ENCODE peak calls at places on chromosomes 5 and 9, in six cellular contexts. Y, Q, P, H, L and X are unnamed samples.

GRCh38 chr9:107218834-107219485 is 64.1 kb upstream of the RAD23B start:
- DNase-seq in Y (no peak), Q (no peak), P (no peak), H (no peak), L (no peak), X (no peak)

GRCh38 chr9:134536931-134537330 is 104.7 kb upstream of the COL5A1 start:
- DNase-seq in Y (no peak), Q (no peak), P (no peak), H (no peak), L (no peak), X (no peak)

GRCh38 chr9:5269249-5269715 is 35.2 kb downstream of the RLN2 start:
- DNase-seq in Y (no peak), Q (peak; percentile 38), P (no peak), H (peak; percentile 90), L (no peak), X (no peak)

GRCh38 chr5:123035950-123036390 is 555 bp downstream of the PPIC start:
- DNase-seq in Y (peak; percentile 70), Q (peak; percentile 22), P (peak; percentile 77), H (peak; percentile 51), L (no peak), X (peak; percentile 60)

GRCh38 chr5:95615164-95615467 is 4.8 kb upstream of the GPR150 start:
- DNase-seq in Y (no peak), Q (no peak), P (no peak), H (no peak), L (no peak), X (no peak)

GRCh38 chr5:93360436-93361100 is 220.5 kb downstream of the NR2F1-AS1 start:
- DNase-seq in Y (no peak), Q (no peak), P (no peak), H (peak; percentile 65), L (no peak), X (no peak)

GRCh38 chr5:943201-943873 is 50.7 kb downstream of the TRIP13 start:
- DNase-seq in Y (no peak), Q (no peak), P (no peak), H (no peak), L (no peak), X (no peak)

GRCh38 chr5:37658440-37658839 is 181.4 kb downstream of the GDNF start:
- DNase-seq in Y (no peak), Q (peak; percentile 9), P (no peak), H (no peak), L (no peak), X (no peak)

GRCh38 chr5:56064984-56065383 is 70.2 kb upstream of the IL6ST start:
- DNase-seq in Y (no peak), Q (no peak), P (no peak), H (peak; percentile 53), L (no peak), X (no peak)

GRCh38 chr5:105806601-105807000 is 1864.1 kb downstream of the EFNA5 start:
- DNase-seq in Y (no peak), Q (no peak), P (no peak), H (peak; percentile 52), L (no peak), X (no peak)

GRCh38 chr5:139180850-139181785 is 17.1 kb downstream of the SIL1 start:
- DNase-seq in Y (no peak), Q (no peak), P (no peak), H (no peak), L (no peak), X (no peak)

GRCh38 chr9:69104830-69105527 is 69.1 kb upstream of the TJP2 start:
- DNase-seq in Y (no peak), Q (peak; percentile 86), P (peak; percentile 62), H (no peak), L (no peak), X (peak; percentile 74)

GRCh38 chr9:26947736-26948135 is 694 bp upstream of the PLAA start:
- DNase-seq in Y (no peak), Q (no peak), P (no peak), H (no peak), L (no peak), X (no peak)

GRCh38 chr5:68762201-68762600 is 331.6 kb upstream of the SLC30A5 start:
- DNase-seq in Y (no peak), Q (no peak), P (no peak), H (no peak), L (no peak), X (no peak)

GRCh38 chr9:99253772-99254431 is 31.8 kb downstream of the SEC61B start:
- DNase-seq in Y (no peak), Q (no peak), P (no peak), H (no peak), L (peak; percentile 19), X (no peak)

GRCh38 chr5:167513383-167513782 is 778.1 kb upstream of the WWC1 start:
- DNase-seq in Y (no peak), Q (no peak), P (no peak), H (no peak), L (no peak), X (no peak)

GRCh38 chr5:108884736-108885135 is 137.0 kb downstream of the FER start:
- DNase-seq in Y (peak; percentile 5), Q (no peak), P (no peak), H (peak; percentile 96), L (no peak), X (no peak)

GRCh38 chr5:8598996-8599395 is 730.0 kb downstream of the MTRR start:
- DNase-seq in Y (no peak), Q (no peak), P (no peak), H (no peak), L (no peak), X (no peak)

GRCh38 chr5:122704247-122705036 is 70.4 kb upstream of the SNX2 start:
- DNase-seq in Y (peak; percentile 55), Q (peak; percentile 45), P (no peak), H (peak; percentile 39), L (peak; percentile 13), X (no peak)

GRCh38 chr5:66540078-66540477 is 56.1 kb upstream of the MAST4 start:
- DNase-seq in Y (no peak), Q (no peak), P (no peak), H (no peak), L (no peak), X (no peak)

GRCh38 chr5:123450641-123451421 is 27.6 kb upstream of the CEP120 start:
- DNase-seq in Y (no peak), Q (no peak), P (no peak), H (peak; percentile 70), L (no peak), X (no peak)

GRCh38 chr9:120689860-120690259 is 24.4 kb downstream of the MEGF9 start:
- DNase-seq in Y (no peak), Q (no peak), P (no peak), H (peak; percentile 74), L (no peak), X (no peak)

GRCh38 chr9:86062845-86063693 is 36.3 kb downstream of the GOLM1 start:
- DNase-seq in Y (no peak), Q (no peak), P (no peak), H (no peak), L (no peak), X (no peak)

GRCh38 chr5:179318193-179318955 is 26.9 kb downstream of the ADAMTS2 start:
- DNase-seq in Y (no peak), Q (no peak), P (no peak), H (no peak), L (no peak), X (peak; percentile 17)

GRCh38 chr5:159084053-159084452 is 15.7 kb downstream of the EBF1 start:
- DNase-seq in Y (no peak), Q (no peak), P (no peak), H (no peak), L (no peak), X (no peak)

GRCh38 chr5:122880749-122881148 is 35.3 kb downstream of the SNX24 start:
- DNase-seq in Y (no peak), Q (no peak), P (no peak), H (no peak), L (no peak), X (no peak)

GRCh38 chr5:93620487-93621339 is 37.7 kb downstream of the NR2F1 start:
- DNase-seq in Y (peak; percentile 80), Q (peak; percentile 50), P (peak; percentile 72), H (peak; percentile 69), L (no peak), X (peak; percentile 75)

GRCh38 chr5:142472306-142472951 is 147.6 kb upstream of the SPRY4 start:
- DNase-seq in Y (peak; percentile 74), Q (peak; percentile 66), P (no peak), H (peak; percentile 83), L (peak; percentile 78), X (no peak)

DNA sequence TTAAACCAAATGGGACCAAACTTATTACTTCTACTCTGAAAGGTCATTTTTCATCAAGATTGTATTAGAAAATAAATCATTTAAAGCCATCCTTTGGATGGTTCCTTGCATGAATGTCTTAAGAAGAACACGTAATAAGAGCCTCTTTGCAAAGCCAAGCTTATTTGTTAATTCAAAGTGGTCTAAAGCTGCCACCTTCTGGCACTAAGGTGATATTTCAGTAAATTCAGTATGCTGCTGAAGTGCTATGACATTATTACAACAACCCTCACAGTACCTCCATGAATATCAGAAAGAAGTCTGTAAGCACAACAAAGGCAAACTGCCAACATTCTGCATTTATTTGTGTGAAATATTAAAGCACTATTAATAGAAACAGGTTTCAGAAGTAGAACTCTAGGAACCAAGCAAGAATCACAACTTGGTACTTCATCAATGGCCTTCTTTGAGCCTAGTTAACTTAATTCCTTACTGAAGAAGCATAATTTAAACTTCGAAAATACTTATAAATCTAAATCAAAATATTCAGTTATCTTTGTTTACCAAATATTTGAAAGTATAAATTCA is 53.1 kb upstream of the TYRP1 start:
- DNase-seq in Y (peak; percentile 68), Q (peak; percentile 27), P (no peak), H (peak; percentile 64), L (no peak), X (no peak)
- TF ChIP-seq JUN in Y (no peak), Q (no peak), P (no peak), H (no peak), L (no peak), X (no peak)

GRCh38 chr5:134175874-134176522 is 752 bp downstream of the SKP1 start:
- DNase-seq in Y (peak; percentile 22), Q (no peak), P (no peak), H (peak; percentile 50), L (no peak), X (no peak)
- TF ChIP-seq JUN in Y (no peak), Q (no peak), P (no peak), H (no peak), L (no peak), X (no peak)

GRCh38 chr5:74370168-74370567 is 270.4 kb downstream of the ENC1 start:
- DNase-seq in Y (no peak), Q (no peak), P (no peak), H (no peak), L (no peak), X (no peak)
- TF ChIP-seq JUN in Y (no peak), Q (no peak), P (no peak), H (no peak), L (no peak), X (no peak)

GRCh38 chr9:109953813-109954489 is 174.0 kb downstream of the PALM2AKAP2 start:
- DNase-seq in Y (peak; percentile 4), Q (no peak), P (no peak), H (no peak), L (peak; percentile 12), X (no peak)

GRCh38 chr9:109956811-109957440 is 176.9 kb downstream of the PALM2AKAP2 start:
- DNase-seq in Y (no peak), Q (no peak), P (no peak), H (no peak), L (no peak), X (no peak)

GRCh38 chr9:109950710-109951443 is 170.9 kb downstream of the PALM2AKAP2 start:
- DNase-seq in Y (no peak), Q (peak; percentile 5), P (no peak), H (no peak), L (no peak), X (no peak)

GRCh38 chr9:109948453-109948852 is 168.5 kb downstream of the PALM2AKAP2 start:
- DNase-seq in Y (no peak), Q (no peak), P (no peak), H (no peak), L (no peak), X (no peak)

GRCh38 chr9:109953300-109953699 is 173.3 kb downstream of the PALM2AKAP2 start:
- DNase-seq in Y (no peak), Q (no peak), P (no peak), H (no peak), L (no peak), X (no peak)
- TF ChIP-seq JUN in Y (no peak), Q (no peak), P (no peak), H (no peak), L (no peak), X (no peak)